ENCODE peak calls at places on chromosomes 11 and 22, in eight cellular contexts. One of them, this sample, is unnamed.

GRCh38 chr11:80084614-80085013 is 643.8 kb upstream of the TENM4 start:
- DNase-seq in NCI-H2081: no peak
- DNase-seq in AG08395: no peak
- DNase-seq in anterior cingulate cortex: no peak
- DNase-seq in COR-L47: no peak
- DNase-seq in cardiac muscle cell: no peak
- DNase-seq in NCI-H2107: no peak
- DNase-seq in non-pigmented ciliary epithelial cell: no peak
- DNase-seq in this sample: no peak

GRCh38 chr11:86608251-86608799 is 64.1 kb downstream of the ME3 start:
- DNase-seq in NCI-H2081: peak
- DNase-seq in AG08395: peak
- DNase-seq in anterior cingulate cortex: peak
- DNase-seq in COR-L47: peak
- DNase-seq in cardiac muscle cell: peak
- DNase-seq in NCI-H2107: no peak
- DNase-seq in non-pigmented ciliary epithelial cell: no peak
- DNase-seq in this sample: peak

GRCh38 chr22:37623075-37624016 is 14.7 kb downstream of the GGA1 start:
- DNase-seq in NCI-H2081: peak
- DNase-seq in AG08395: peak
- DNase-seq in anterior cingulate cortex: peak
- DNase-seq in COR-L47: peak
- DNase-seq in cardiac muscle cell: peak
- DNase-seq in NCI-H2107: no peak
- DNase-seq in non-pigmented ciliary epithelial cell: no peak
- DNase-seq in this sample: peak

GRCh38 chr11:121802542-121802941 is 313.5 kb downstream of the BLID start:
- DNase-seq in NCI-H2081: no peak
- DNase-seq in AG08395: no peak
- DNase-seq in anterior cingulate cortex: no peak
- DNase-seq in COR-L47: no peak
- DNase-seq in cardiac muscle cell: no peak
- DNase-seq in NCI-H2107: no peak
- DNase-seq in non-pigmented ciliary epithelial cell: no peak
- DNase-seq in this sample: no peak

GRCh38 chr11:116255234-116255953 is 517.4 kb downstream of the BUD13 start:
- DNase-seq in NCI-H2081: no peak
- DNase-seq in AG08395: no peak
- DNase-seq in anterior cingulate cortex: no peak
- DNase-seq in COR-L47: no peak
- DNase-seq in cardiac muscle cell: no peak
- DNase-seq in NCI-H2107: no peak
- DNase-seq in non-pigmented ciliary epithelial cell: no peak
- DNase-seq in this sample: no peak

GRCh38 chr11:116176484-116177005 is 596.2 kb downstream of the BUD13 start:
- DNase-seq in NCI-H2081: no peak
- DNase-seq in AG08395: no peak
- DNase-seq in anterior cingulate cortex: no peak
- DNase-seq in COR-L47: no peak
- DNase-seq in cardiac muscle cell: no peak
- DNase-seq in NCI-H2107: no peak
- DNase-seq in non-pigmented ciliary epithelial cell: no peak
- DNase-seq in this sample: no peak

GRCh38 chr11:60766547-60766946 is 9.9 kb downstream of the MS4A15 start:
- DNase-seq in NCI-H2081: no peak
- DNase-seq in AG08395: no peak
- DNase-seq in anterior cingulate cortex: no peak
- DNase-seq in COR-L47: no peak
- DNase-seq in cardiac muscle cell: no peak
- DNase-seq in NCI-H2107: no peak
- DNase-seq in non-pigmented ciliary epithelial cell: no peak
- DNase-seq in this sample: no peak

GRCh38 chr11:125155100-125155444 is 9.5 kb upstream of the PKNOX2 start:
- DNase-seq in NCI-H2081: no peak
- DNase-seq in AG08395: no peak
- DNase-seq in anterior cingulate cortex: no peak
- DNase-seq in COR-L47: no peak
- DNase-seq in cardiac muscle cell: no peak
- DNase-seq in NCI-H2107: no peak
- DNase-seq in non-pigmented ciliary epithelial cell: no peak
- DNase-seq in this sample: no peak

GRCh38 chr11:128187829-128188228 is 399.5 kb downstream of the ETS1 start:
- DNase-seq in NCI-H2081: no peak
- DNase-seq in AG08395: peak
- DNase-seq in anterior cingulate cortex: no peak
- DNase-seq in COR-L47: no peak
- DNase-seq in cardiac muscle cell: no peak
- DNase-seq in NCI-H2107: no peak
- DNase-seq in non-pigmented ciliary epithelial cell: no peak
- DNase-seq in this sample: no peak

GRCh38 chr22:33114570-33114969 is 56.4 kb upstream of the SYN3 start:
- DNase-seq in NCI-H2081: no peak
- DNase-seq in AG08395: no peak
- DNase-seq in anterior cingulate cortex: no peak
- DNase-seq in COR-L47: no peak
- DNase-seq in cardiac muscle cell: no peak
- DNase-seq in NCI-H2107: no peak
- DNase-seq in non-pigmented ciliary epithelial cell: no peak
- DNase-seq in this sample: no peak

GRCh38 chr22:46484156-46484860 is 53.1 kb downstream of the CELSR1 start:
- DNase-seq in NCI-H2081: no peak
- DNase-seq in AG08395: no peak
- DNase-seq in anterior cingulate cortex: no peak
- DNase-seq in COR-L47: no peak
- DNase-seq in cardiac muscle cell: no peak
- DNase-seq in NCI-H2107: no peak
- DNase-seq in non-pigmented ciliary epithelial cell: no peak
- DNase-seq in this sample: no peak

GRCh38 chr11:115502636-115503082 is 1.6 kb downstream of the CADM1 start:
- DNase-seq in NCI-H2081: no peak
- DNase-seq in AG08395: no peak
- DNase-seq in anterior cingulate cortex: no peak
- DNase-seq in COR-L47: peak
- DNase-seq in cardiac muscle cell: no peak
- DNase-seq in NCI-H2107: no peak
- DNase-seq in non-pigmented ciliary epithelial cell: no peak
- DNase-seq in this sample: peak

GRCh38 chr11:78371221-78371899 is 46.3 kb downstream of the GAB2 start:
- DNase-seq in NCI-H2081: no peak
- DNase-seq in AG08395: no peak
- DNase-seq in anterior cingulate cortex: no peak
- DNase-seq in COR-L47: no peak
- DNase-seq in cardiac muscle cell: no peak
- DNase-seq in NCI-H2107: no peak
- DNase-seq in non-pigmented ciliary epithelial cell: no peak
- DNase-seq in this sample: no peak

GRCh38 chr22:21603973-21604372 is 25.8 kb downstream of the YDJC start:
- DNase-seq in NCI-H2081: no peak
- DNase-seq in AG08395: no peak
- DNase-seq in anterior cingulate cortex: no peak
- DNase-seq in COR-L47: no peak
- DNase-seq in cardiac muscle cell: no peak
- DNase-seq in NCI-H2107: no peak
- DNase-seq in non-pigmented ciliary epithelial cell: no peak
- DNase-seq in this sample: no peak

GRCh38 chr11:133323354-133323753 is 208.9 kb downstream of the OPCML start:
- DNase-seq in NCI-H2081: no peak
- DNase-seq in AG08395: no peak
- DNase-seq in anterior cingulate cortex: no peak
- DNase-seq in COR-L47: no peak
- DNase-seq in cardiac muscle cell: no peak
- DNase-seq in NCI-H2107: no peak
- DNase-seq in non-pigmented ciliary epithelial cell: no peak
- DNase-seq in this sample: no peak

GRCh38 chr11:125871391-125872137 is 15.9 kb upstream of the HYLS1 start:
- DNase-seq in NCI-H2081: peak
- DNase-seq in AG08395: peak
- DNase-seq in anterior cingulate cortex: no peak
- DNase-seq in COR-L47: peak
- DNase-seq in cardiac muscle cell: peak
- DNase-seq in NCI-H2107: no peak
- DNase-seq in non-pigmented ciliary epithelial cell: no peak
- DNase-seq in this sample: no peak

GRCh38 chr22:23514317-23515038 is 65.6 kb downstream of the IGLL1 start:
- DNase-seq in NCI-H2081: no peak
- DNase-seq in AG08395: no peak
- DNase-seq in anterior cingulate cortex: no peak
- DNase-seq in COR-L47: no peak
- DNase-seq in cardiac muscle cell: no peak
- DNase-seq in NCI-H2107: no peak
- DNase-seq in non-pigmented ciliary epithelial cell: no peak
- DNase-seq in this sample: no peak

GRCh38 chr11:68441466-68442230 is 18.9 kb upstream of the PPP6R3 start:
- DNase-seq in NCI-H2081: peak
- DNase-seq in AG08395: no peak
- DNase-seq in anterior cingulate cortex: no peak
- DNase-seq in COR-L47: peak
- DNase-seq in cardiac muscle cell: peak
- DNase-seq in NCI-H2107: no peak
- DNase-seq in non-pigmented ciliary epithelial cell: no peak
- DNase-seq in this sample: no peak